ENCODE peak calls at places on chromosomes 6 and 20, in nine cellular contexts. J, X, E, W, G, Q, L, H and Z are unnamed samples.

GRCh38 chr20:11375966-11376365 is 541.7 kb upstream of the BTBD3 start:
- DNase-seq in J (no peak), X (no peak), E (no peak), W (peak; percentile 27), G (no peak), Q (no peak), L (no peak), H (no peak), Z (no peak)

GRCh38 chr20:36202891-36203338 is 33.4 kb upstream of the AAR2 start:
- DNase-seq in J (peak; percentile 78), X (peak; percentile 80), E (no peak), W (peak; percentile 51), G (peak; percentile 26), Q (peak; percentile 74), L (peak; percentile 37), H (peak; percentile 61), Z (peak; percentile 49)

GRCh38 chr6:158170656-158171081 is 2.5 kb downstream of the GTF2H5 start:
- DNase-seq in J (peak; percentile 68), X (no peak), E (peak; percentile 71), W (peak; percentile 62), G (peak; percentile 95), Q (peak; percentile 83), L (peak; percentile 90), H (peak; percentile 52), Z (peak; percentile 90)

GRCh38 chr20:11041396-11041795 is 367.6 kb upstream of the JAG1 start:
- DNase-seq in J (no peak), X (no peak), E (no peak), W (no peak), G (no peak), Q (no peak), L (no peak), H (no peak), Z (peak; percentile 26)

GRCh38 chr6:12534454-12534853 is 182.1 kb upstream of the PHACTR1 start:
- DNase-seq in J (no peak), X (no peak), E (no peak), W (no peak), G (no peak), Q (no peak), L (no peak), H (no peak), Z (no peak)

GRCh38 chr20:24934101-24934661 is 14.9 kb upstream of the CST7 start:
- DNase-seq in J (no peak), X (no peak), E (no peak), W (no peak), G (no peak), Q (no peak), L (no peak), H (no peak), Z (no peak)

GRCh38 chr20:17875106-17875980 is 93.3 kb downstream of the SNX5 start:
- DNase-seq in J (no peak), X (peak; percentile 96), E (no peak), W (no peak), G (peak; percentile 82), Q (peak; percentile 89), L (peak; percentile 93), H (peak; percentile 65), Z (peak; percentile 92)

GRCh38 chr6:139349464-139350020 is 24.9 kb downstream of the CITED2 start:
- DNase-seq in J (no peak), X (no peak), E (no peak), W (no peak), G (no peak), Q (no peak), L (no peak), H (no peak), Z (no peak)

GRCh38 chr6:33000053-33000452 is 9.3 kb downstream of the HLA-DOA start:
- DNase-seq in J (peak; percentile 92), X (no peak), E (no peak), W (no peak), G (no peak), Q (no peak), L (no peak), H (no peak), Z (peak; percentile 40)

GRCh38 chr6:157274116-157274470 is 49.2 kb downstream of the TMEM242 start:
- DNase-seq in J (no peak), X (no peak), E (no peak), W (no peak), G (no peak), Q (peak; percentile 2), L (peak; percentile 23), H (no peak), Z (no peak)

GRCh38 chr6:30716879-30717128 is 277 bp downstream of the MDC1 start:
- DNase-seq in J (no peak), X (no peak), E (no peak), W (no peak), G (no peak), Q (no peak), L (no peak), H (no peak), Z (no peak)

GRCh38 chr6:14880052-14880451 is 365.8 kb upstream of the JARID2 start:
- DNase-seq in J (no peak), X (peak; percentile 48), E (no peak), W (no peak), G (no peak), Q (no peak), L (no peak), H (no peak), Z (no peak)

GRCh38 chr6:17038316-17038715 is 63.5 kb upstream of the STMND1 start:
- DNase-seq in J (no peak), X (no peak), E (no peak), W (peak; percentile 44), G (no peak), Q (peak; percentile 83), L (peak; percentile 72), H (no peak), Z (peak; percentile 45)

GRCh38 chr6:151445482-151445881 is 6.4 kb downstream of the RMND1 start:
- DNase-seq in J (no peak), X (no peak), E (no peak), W (peak; percentile 50), G (peak; percentile 93), Q (peak; percentile 77), L (peak; percentile 58), H (no peak), Z (peak; percentile 89)

GRCh38 chr20:9301129-9302072 is 213.0 kb upstream of the LAMP5 start:
- DNase-seq in J (no peak), X (peak; percentile 28), E (no peak), W (peak; percentile 74), G (peak; percentile 70), Q (peak; percentile 87), L (peak; percentile 90), H (no peak), Z (peak; percentile 89)

GRCh38 chr6:31270788-31271640 is 878 bp downstream of the HLA-C start:
- DNase-seq in J (peak; percentile 73), X (peak; percentile 23), E (no peak), W (peak; percentile 77), G (peak; percentile 19), Q (peak; percentile 88), L (peak; percentile 42), H (peak; percentile 78), Z (peak; percentile 55)

GRCh38 chr20:13017883-13018535 is 9.2 kb downstream of the SPTLC3 start:
- DNase-seq in J (no peak), X (no peak), E (no peak), W (no peak), G (no peak), Q (no peak), L (peak; percentile 87), H (peak; percentile 81), Z (no peak)

GRCh38 chr20:45342863-45343444 is 5.3 kb downstream of the SDC4 start:
- DNase-seq in J (no peak), X (no peak), E (no peak), W (no peak), G (no peak), Q (no peak), L (no peak), H (no peak), Z (no peak)

GRCh38 chr20:45345104-45345936 is 2.9 kb downstream of the SDC4 start:
- DNase-seq in J (no peak), X (no peak), E (no peak), W (no peak), G (no peak), Q (peak; percentile 34), L (no peak), H (peak; percentile 61), Z (no peak)

GRCh38 chr20:45341939-45342862 is 6.0 kb downstream of the SDC4 start:
- DNase-seq in J (peak; percentile 98), X (peak; percentile 90), E (no peak), W (peak; percentile 77), G (peak; percentile 47), Q (peak; percentile 63), L (no peak), H (no peak), Z (peak; percentile 56)

GRCh38 chr20:45343867-45344721 is 4.1 kb downstream of the SDC4 start:
- DNase-seq in J (peak; percentile 87), X (no peak), E (peak; percentile 73), W (peak; percentile 93), G (peak; percentile 87), Q (peak; percentile 94), L (peak; percentile 92), H (peak; percentile 92), Z (peak; percentile 89)

GRCh38 chr20:45343445-45343866 is 4.8 kb downstream of the SDC4 start:
- DNase-seq in J (peak; percentile 78), X (no peak), E (no peak), W (no peak), G (no peak), Q (peak; percentile 28), L (no peak), H (peak; percentile 47), Z (no peak)
- H3K4me3 ChIP-seq in J (no peak overlapping the region), X (no peak overlapping the region), E (peak overlapping the region; percentile 1), W (peak overlapping the region; percentile 81), G (no peak overlapping the region), Q (peak overlapping the region; percentile 95), L (peak overlapping the region; percentile 29), H (peak overlapping the region; percentile 95), Z (no peak overlapping the region)

GRCh38 chr20:50278377-50278683 is 87.7 kb downstream of the CEBPB start:
- DNase-seq in J (no peak), X (peak; percentile 48), E (no peak), W (no peak), G (no peak), Q (no peak), L (no peak), H (no peak), Z (no peak)
- H3K4me3 ChIP-seq in J (no peak overlapping the region), X (no peak overlapping the region), E (no peak overlapping the region), W (no peak overlapping the region), G (no peak overlapping the region), Q (peak overlapping the region; percentile 1), L (no peak overlapping the region), H (no peak overlapping the region), Z (no peak overlapping the region)

DNA sequence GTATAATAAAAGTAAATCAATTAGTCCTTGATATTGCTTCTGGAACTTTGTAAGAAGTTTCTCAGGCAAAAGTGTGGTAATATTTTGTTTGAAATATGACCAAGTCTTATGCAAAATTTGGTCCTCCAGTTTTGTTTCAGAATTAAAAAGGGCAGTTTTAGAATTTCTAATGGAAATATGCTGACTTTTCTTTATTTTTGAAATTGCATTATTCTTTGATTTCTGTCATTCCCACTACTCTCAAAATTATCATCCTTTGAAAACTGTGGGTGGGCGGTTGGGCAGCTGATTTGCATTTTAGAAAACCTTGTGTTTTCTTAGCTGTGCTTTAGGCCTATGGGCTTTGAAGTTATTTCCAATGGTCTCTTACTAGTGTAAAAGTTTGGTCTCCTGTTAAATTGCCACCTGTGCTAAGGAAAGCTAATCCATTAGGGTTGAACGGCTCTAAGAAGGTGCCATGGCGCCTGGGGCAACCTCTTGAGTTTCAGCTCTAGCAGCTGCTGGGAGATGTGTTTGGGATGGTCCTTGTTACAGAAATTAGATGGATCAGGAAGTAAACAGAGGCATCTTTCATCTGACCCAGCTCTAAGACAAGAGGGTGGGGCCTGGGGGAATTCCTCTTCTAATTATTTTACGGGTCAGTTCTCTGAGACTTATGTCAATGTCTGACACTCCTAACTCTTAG is 880.8 kb upstream of the SLC35B3 start:
- DNase-seq in J (no peak), X (no peak), E (no peak), W (no peak), G (no peak), Q (peak; percentile 18), L (no peak), H (no peak), Z (no peak)
- H3K4me3 ChIP-seq in J (no peak overlapping the region), X (no peak overlapping the region), E (no peak overlapping the region), W (no peak overlapping the region), G (no peak overlapping the region), Q (no peak overlapping the region), L (no peak overlapping the region), H (no peak overlapping the region), Z (no peak overlapping the region)

GRCh38 chr20:37821691-37822655 is 81.0 kb upstream of the VSTM2L start:
- DNase-seq in J (no peak), X (no peak), E (peak; percentile 79), W (peak; percentile 87), G (peak; percentile 79), Q (peak; percentile 87), L (peak; percentile 50), H (peak; percentile 53), Z (peak; percentile 62)
- H3K4me3 ChIP-seq in J (no peak overlapping the region), X (no peak overlapping the region), E (peak overlapping the region; percentile 8), W (no peak overlapping the region), G (no peak overlapping the region), Q (no peak overlapping the region), L (no peak overlapping the region), H (no peak overlapping the region), Z (no peak overlapping the region)